ENCODE peak calls at places on chromosome 5, in seven cellular contexts. P, C, M, D, K, E and G are unnamed samples.

GRCh38 chr5:108148715-108149139 is 233.2 kb downstream of the FBXL17 start:
- DNase-seq in D (peak; percentile 32), P (peak; percentile 11), C (no peak), K (peak; percentile 18), E (no peak), M (peak; percentile 41), G (no peak)

GRCh38 chr5:135241536-135241935 is 157.5 kb downstream of the MACROH2A1 start:
- DNase-seq in K (no peak), M (no peak), E (no peak), P (no peak), C (no peak), D (no peak), G (no peak)

GRCh38 chr5:151742870-151743294 is 15.5 kb downstream of the ATOX1 start:
- DNase-seq in E (peak; percentile 52), M (peak; percentile 74), K (no peak), C (peak; percentile 58), P (no peak), D (peak; percentile 76), G (peak; percentile 21)

GRCh38 chr5:8176101-8176693 is 307.2 kb downstream of the MTRR start:
- DNase-seq in K (no peak), C (no peak), P (no peak), E (no peak), M (peak; percentile 24), D (peak; percentile 47), G (no peak)

GRCh38 chr5:61299254-61299653 is 32.8 kb upstream of the ZSWIM6 start:
- DNase-seq in D (no peak), M (peak; percentile 52), C (no peak), P (no peak), E (no peak), K (no peak), G (no peak)

GRCh38 chr5:14187660-14188059 is 44.5 kb downstream of the TRIO start:
- DNase-seq in M (peak; percentile 53), C (no peak), K (no peak), E (no peak), P (no peak), D (peak; percentile 48), G (no peak)

GRCh38 chr5:147743686-147744332 is 38.7 kb downstream of the JAKMIP2 start:
- DNase-seq in D (peak; percentile 22), C (no peak), K (no peak), E (no peak), M (peak; percentile 4), P (no peak), G (no peak)

GRCh38 chr5:112219000-112219399 is 200.1 kb downstream of the EPB41L4A start:
- DNase-seq in K (no peak), D (no peak), P (no peak), M (no peak), E (no peak), C (no peak), G (no peak)

GRCh38 chr5:136686192-136686872 is 321.0 kb upstream of the TRPC7 start:
- DNase-seq in K (no peak), C (peak; percentile 10), E (no peak), D (peak; percentile 54), M (peak; percentile 29), P (peak; percentile 12), G (no peak)
- TF ChIP-seq CTCF in K (peak; percentile 49), C (peak; percentile 46), E (peak; percentile 22), D (peak; percentile 59), M (peak; percentile 50), P (peak; percentile 70), G (peak; percentile 60)

GRCh38 chr5:149141224-149141956 is at the start of gene ABLIM3:
- DNase-seq in K (peak; percentile 86), E (peak; percentile 81), P (peak; percentile 47), C (no peak), D (peak; percentile 73), M (peak; percentile 75), G (peak; percentile 65)
- TF ChIP-seq CTCF in K (peak; percentile 93), E (peak; percentile 91), P (peak; percentile 88), C (peak; percentile 91), D (peak; percentile 91), M (peak; percentile 54), G (peak; percentile 98)

GRCh38 chr5:173886157-173886556 is 2.0 kb upstream of the CPEB4 start:
- DNase-seq in D (no peak), K (no peak), E (no peak), P (peak; percentile 38), M (no peak), C (no peak), G (no peak)
- TF ChIP-seq CTCF in D (no peak), K (no peak), E (no peak), P (peak; percentile 67), M (no peak), C (no peak), G (peak; percentile 18)

GRCh38 chr5:116225318-116225717 is 140.5 kb downstream of the COMMD10 start:
- DNase-seq in P (no peak), E (no peak), C (no peak), D (no peak), M (no peak), K (no peak), G (no peak)

GRCh38 chr5:116234681-116235080 is 149.9 kb downstream of the COMMD10 start:
- DNase-seq in M (no peak), P (no peak), K (no peak), E (no peak), D (no peak), C (no peak), G (no peak)

GRCh38 chr5:116231288-116231687 is 146.5 kb downstream of the COMMD10 start:
- DNase-seq in K (no peak), P (no peak), C (no peak), D (no peak), M (no peak), E (no peak), G (no peak)

DNA sequence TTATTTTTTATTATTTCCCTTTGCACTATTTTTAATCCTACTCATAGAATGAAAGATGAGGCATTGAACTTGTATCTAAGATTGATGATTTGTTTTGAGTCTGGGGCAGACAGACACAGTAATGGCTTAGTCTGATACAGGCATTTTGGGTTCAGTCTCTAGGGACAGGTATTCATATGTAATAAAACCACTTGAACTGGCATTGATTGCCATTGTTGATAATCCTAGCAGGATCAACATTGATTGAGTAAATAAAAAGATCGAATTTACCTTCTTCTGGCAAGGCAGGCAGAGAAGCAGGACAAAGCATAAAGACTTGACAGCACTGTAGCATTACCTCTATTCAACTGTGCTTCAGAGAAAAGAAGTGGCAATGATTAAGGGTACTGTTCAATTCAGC is 144.3 kb downstream of the COMMD10 start:
- DNase-seq in K (no peak), P (no peak), E (no peak), M (no peak), C (no peak), D (no peak), G (no peak)
- TF ChIP-seq CTCF in K (no peak), P (no peak), E (no peak), M (no peak), C (no peak), D (no peak), G (no peak)

DNA sequence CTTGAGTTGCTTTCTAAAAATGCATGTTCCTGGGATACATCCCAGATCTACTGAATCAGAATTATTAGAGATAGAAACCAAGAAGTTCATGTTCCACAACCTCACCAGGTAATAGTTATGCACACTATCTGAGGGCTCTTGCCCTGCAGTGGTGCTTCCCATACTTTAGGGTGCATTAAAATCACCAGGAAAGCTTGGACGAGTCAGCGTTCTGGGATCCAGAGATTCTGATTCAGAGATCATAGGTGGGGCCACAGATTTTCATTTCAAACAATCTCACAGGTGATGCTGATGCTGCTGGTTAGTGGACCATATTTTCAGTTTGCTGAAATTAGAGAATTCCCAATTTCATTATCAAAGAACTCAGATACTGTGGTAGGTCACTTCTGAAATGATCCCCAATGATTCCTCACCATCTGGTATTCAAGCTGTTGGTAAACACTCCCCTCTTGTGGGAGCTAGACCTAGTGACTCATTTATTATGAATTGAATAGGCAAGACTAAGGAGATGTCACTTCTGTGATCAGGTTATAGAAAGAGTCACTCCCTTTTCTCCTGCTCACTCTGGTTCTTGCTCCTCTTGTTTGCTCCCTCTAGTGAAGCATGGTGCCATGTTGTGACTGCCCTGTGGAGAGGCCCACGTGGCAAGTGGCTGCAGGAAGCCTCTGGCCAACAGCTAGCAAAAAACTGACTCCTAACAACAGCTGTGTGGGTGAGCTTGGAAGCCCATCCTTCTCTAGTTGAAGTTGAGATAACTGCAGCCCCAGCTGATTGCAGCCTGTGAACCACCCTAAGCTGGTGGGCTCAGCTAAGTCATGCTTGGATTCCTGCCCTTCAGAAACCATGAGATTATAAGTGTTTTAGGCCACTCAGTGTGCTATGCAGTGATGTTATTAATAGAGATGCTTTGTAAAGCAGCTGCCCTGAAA is 59.8 kb downstream of the SH3TC2 start:
- DNase-seq in C (no peak), P (no peak), M (peak; percentile 33), K (no peak), E (no peak), D (no peak), G (no peak)
- TF ChIP-seq CTCF in C (no peak), P (no peak), M (peak; percentile 10), K (no peak), E (no peak), D (no peak), G (no peak)

DNA sequence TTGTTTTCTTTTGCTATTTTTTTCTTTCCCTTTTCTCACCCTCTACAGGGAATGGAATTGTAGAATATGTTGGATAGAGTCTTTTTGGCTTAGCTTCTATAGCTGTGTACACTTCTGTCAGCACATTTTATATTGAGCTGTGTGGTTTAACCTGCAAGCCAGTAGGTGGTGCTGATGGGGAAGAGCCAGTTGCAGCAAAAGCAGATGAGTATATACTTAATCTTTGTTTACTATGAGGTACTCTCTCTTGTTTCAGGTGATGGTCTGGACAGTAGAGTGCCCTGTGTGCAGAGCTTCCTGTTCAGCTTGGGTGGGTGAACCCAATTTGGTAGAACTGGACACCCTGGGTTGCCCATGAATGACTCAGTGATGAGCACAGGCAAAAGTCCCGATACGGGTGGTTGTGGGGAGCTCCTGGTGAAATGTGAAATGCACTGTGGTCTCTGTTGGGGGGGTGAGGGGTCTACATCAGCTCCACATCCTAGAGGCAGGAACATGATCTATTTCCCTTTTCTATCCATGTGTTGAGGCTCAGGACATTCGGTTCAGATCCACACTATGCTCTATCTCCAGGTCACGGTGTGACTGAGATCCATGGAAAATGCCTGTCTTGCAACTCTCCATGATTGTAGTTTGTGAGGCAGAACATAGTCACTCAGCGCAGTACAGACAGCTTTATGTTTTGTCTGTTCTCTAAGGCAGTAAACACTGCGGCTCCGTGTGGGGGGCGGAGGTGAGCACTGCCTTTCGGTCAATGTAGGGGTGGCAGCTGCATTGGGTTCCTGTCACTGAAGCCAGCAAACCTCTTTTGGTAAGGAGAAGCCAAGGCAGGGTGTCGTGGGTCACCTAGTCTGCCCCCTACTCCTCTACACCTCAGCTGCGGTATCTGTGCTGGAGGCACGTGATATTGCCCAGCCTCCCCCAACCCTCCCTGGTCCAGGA is 353.2 kb downstream of the PRR16 start:
- DNase-seq in E (no peak), P (no peak), D (peak; percentile 18), K (no peak), M (peak; percentile 13), C (no peak), G (no peak)
- TF ChIP-seq CTCF in E (peak; percentile 34), P (peak; percentile 49), D (peak; percentile 32), K (peak; percentile 29), M (peak; percentile 67), C (peak; percentile 51), G (peak; percentile 50)